ENCODE peak calls at places on chromosomes 11 and 22, in four cellular contexts. One of them, this sample, is unnamed.

GRCh38 chr11:43923327-43924111 is 18.9 kb upstream of the C11orf96 start:
- DNase-seq in RWPE1: no peak
- DNase-seq in heart left ventricle: peak; percentile 76
- DNase-seq in GM12864: no peak
- DNase-seq in this sample: no peak

GRCh38 chr22:20422271-20422958 is 15.2 kb downstream of the SCARF2 start:
- DNase-seq in RWPE1: no peak
- DNase-seq in heart left ventricle: no peak
- DNase-seq in GM12864: no peak
- DNase-seq in this sample: no peak

GRCh38 chr11:69153661-69154060 is 2.1 kb upstream of the SMIM38 start:
- DNase-seq in RWPE1: no peak
- DNase-seq in heart left ventricle: peak; percentile 39
- DNase-seq in GM12864: no peak
- DNase-seq in this sample: no peak

GRCh38 chr11:126485986-126486635 is 130.6 kb downstream of the ST3GAL4 start:
- DNase-seq in RWPE1: no peak
- DNase-seq in heart left ventricle: no peak
- DNase-seq in GM12864: no peak
- DNase-seq in this sample: no peak

GRCh38 chr11:10450451-10451398 is 4.3 kb upstream of the AMPD3 start:
- DNase-seq in RWPE1: peak; percentile 54
- DNase-seq in heart left ventricle: no peak
- DNase-seq in GM12864: no peak
- DNase-seq in this sample: peak; percentile 85

GRCh38 chr11:61974766-61975631 is 7.6 kb upstream of the FTH1 start:
- DNase-seq in RWPE1: no peak
- DNase-seq in heart left ventricle: no peak
- DNase-seq in GM12864: no peak
- DNase-seq in this sample: no peak

GRCh38 chr11:43756575-43756974 is 76.0 kb downstream of the HSD17B12 start:
- DNase-seq in RWPE1: no peak
- DNase-seq in heart left ventricle: no peak
- DNase-seq in GM12864: no peak
- DNase-seq in this sample: no peak

GRCh38 chr22:22558972-22559603 is at the start of gene PRAME:
- DNase-seq in RWPE1: peak; percentile 8
- DNase-seq in heart left ventricle: no peak
- DNase-seq in GM12864: peak; percentile 51
- DNase-seq in this sample: peak; percentile 89

GRCh38 chr22:47773635-47774034 is 1011.2 kb downstream of the TBC1D22A start:
- DNase-seq in RWPE1: no peak
- DNase-seq in heart left ventricle: no peak
- DNase-seq in GM12864: no peak
- DNase-seq in this sample: no peak

GRCh38 chr11:8289426-8290047 is 25.9 kb upstream of the LMO1 start:
- DNase-seq in RWPE1: no peak
- DNase-seq in heart left ventricle: no peak
- DNase-seq in GM12864: no peak
- DNase-seq in this sample: no peak

GRCh38 chr22:37549704-37550059 is 10.6 kb upstream of the CDC42EP1 start:
- DNase-seq in RWPE1: no peak
- DNase-seq in heart left ventricle: no peak
- DNase-seq in GM12864: no peak
- DNase-seq in this sample: peak; percentile 72

GRCh38 chr22:41952713-41953112 is 763 bp downstream of the SMIM45 start:
- DNase-seq in RWPE1: no peak
- DNase-seq in heart left ventricle: no peak
- DNase-seq in GM12864: no peak
- DNase-seq in this sample: no peak

GRCh38 chr22:41948142-41948541 is 1.2 kb upstream of the CENPM start:
- DNase-seq in RWPE1: no peak
- DNase-seq in heart left ventricle: no peak
- DNase-seq in GM12864: no peak
- DNase-seq in this sample: no peak

GRCh38 chr22:41949297-41949965 is 2.5 kb upstream of the CENPM start:
- DNase-seq in RWPE1: no peak
- DNase-seq in heart left ventricle: no peak
- DNase-seq in GM12864: no peak
- DNase-seq in this sample: no peak

GRCh38 chr22:41947181-41948080 is 479 bp upstream of the CENPM start:
- DNase-seq in RWPE1: no peak
- DNase-seq in heart left ventricle: no peak
- DNase-seq in GM12864: no peak
- DNase-seq in this sample: no peak

DNA sequence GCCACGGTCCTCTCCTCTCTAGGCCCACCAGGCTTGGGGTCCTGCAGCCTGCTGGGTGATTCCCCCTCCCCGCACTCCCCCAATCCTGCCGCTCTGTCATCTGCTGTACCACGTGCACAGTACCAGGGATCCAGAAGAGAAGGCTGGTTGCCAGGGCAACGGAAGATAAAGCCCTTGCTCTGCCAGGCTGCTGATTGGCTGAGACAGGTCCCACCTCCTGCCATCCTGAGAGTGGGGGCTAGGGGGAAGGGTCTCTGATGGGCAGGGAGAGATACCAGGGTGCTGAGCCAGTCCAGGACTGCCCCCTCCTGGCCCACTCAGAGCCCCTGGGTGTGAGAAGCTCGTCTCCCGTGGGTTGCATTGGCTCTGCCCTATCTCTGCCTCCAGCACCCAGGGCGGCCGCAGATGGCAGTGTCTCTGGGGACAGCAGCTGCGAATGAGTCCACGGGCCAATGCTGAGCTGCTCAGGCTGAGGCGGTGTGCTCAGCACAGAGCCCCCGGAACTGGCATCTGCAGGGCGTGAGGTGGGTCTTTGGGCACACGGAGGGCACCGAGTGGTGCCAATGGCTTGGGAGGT is at the start of gene SMIM45:
- DNase-seq in RWPE1: no peak
- DNase-seq in heart left ventricle: no peak
- DNase-seq in GM12864: no peak
- DNase-seq in this sample: no peak
- TF ChIP-seq CTCF in RWPE1: no peak
- TF ChIP-seq CTCF in heart left ventricle: no peak
- TF ChIP-seq CTCF in GM12864: peak; percentile 20
- TF ChIP-seq CTCF in this sample: no peak

GRCh38 chr11:75523811-75524401 is 1.8 kb downstream of the GDPD5 start:
- DNase-seq in RWPE1: no peak
- DNase-seq in heart left ventricle: no peak
- DNase-seq in GM12864: no peak
- DNase-seq in this sample: no peak
- TF ChIP-seq CTCF in RWPE1: no peak
- TF ChIP-seq CTCF in heart left ventricle: no peak
- TF ChIP-seq CTCF in GM12864: no peak
- TF ChIP-seq CTCF in this sample: no peak

DNA sequence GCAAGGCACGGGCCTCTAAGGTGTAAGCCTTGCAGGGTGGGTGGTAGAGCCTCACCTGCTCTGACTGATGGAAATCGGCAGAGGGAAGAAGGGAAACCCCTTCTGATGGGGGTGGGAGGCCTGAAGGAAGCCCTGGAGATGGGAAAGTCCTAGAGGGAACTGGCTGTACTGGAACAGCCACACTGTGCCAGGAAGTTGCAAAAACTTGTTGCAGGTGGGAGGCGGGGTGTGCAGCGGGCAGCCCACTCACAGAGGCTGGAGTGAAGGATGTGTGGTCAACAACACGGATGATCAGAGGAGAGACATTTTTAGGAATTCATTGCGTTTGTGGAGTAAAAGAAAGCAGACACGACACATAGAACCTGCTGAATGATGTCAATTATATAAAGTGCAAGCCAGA is 91.3 kb downstream of the ZC3H12C start:
- DNase-seq in RWPE1: no peak
- DNase-seq in heart left ventricle: no peak
- DNase-seq in GM12864: no peak
- DNase-seq in this sample: no peak
- TF ChIP-seq CTCF in RWPE1: no peak
- TF ChIP-seq CTCF in heart left ventricle: no peak
- TF ChIP-seq CTCF in GM12864: no peak
- TF ChIP-seq CTCF in this sample: no peak

GRCh38 chr11:115581871-115582639 is 77.8 kb upstream of the CADM1 start:
- DNase-seq in RWPE1: peak; percentile 20
- DNase-seq in heart left ventricle: no peak
- DNase-seq in GM12864: no peak
- DNase-seq in this sample: no peak
- TF ChIP-seq CTCF in RWPE1: no peak
- TF ChIP-seq CTCF in heart left ventricle: no peak
- TF ChIP-seq CTCF in GM12864: no peak
- TF ChIP-seq CTCF in this sample: no peak

This sample was measured in Calu3.